ENCODE peak calls at places on chromosomes 5 and 9, in five cellular contexts. D is lower lobe of right lung, N is right atrium auricular region, B is endothelial cell, X is psoas muscle. U is an unnamed sample.

GRCh38 chr5:33994845-33995244 is 10.4 kb upstream of the SLC45A2 start:
- DNase-seq in D (no peak), X (no peak), N (no peak), B (no peak), U (no peak)

GRCh38 chr5:11851402-11851801 is 52.8 kb downstream of the CTNND2 start:
- DNase-seq in B (no peak), D (no peak), X (no peak), N (no peak), U (no peak)

GRCh38 chr5:132011561-132012384 is at the start of gene ACSL6:
- DNase-seq in N (no peak), B (peak), X (peak), D (peak), U (peak)

GRCh38 chr5:116652196-116652729 is 77.6 kb upstream of the SEMA6A start:
- DNase-seq in B (no peak), D (no peak), N (peak), X (peak), U (no peak)

GRCh38 chr9:134704499-134704898 is 62.9 kb downstream of the COL5A1 start:
- DNase-seq in D (no peak), X (peak), B (no peak), N (no peak), U (no peak)

GRCh38 chr9:15087031-15087417 is 176.8 kb upstream of the FREM1 start:
- DNase-seq in X (no peak), B (no peak), N (no peak), D (no peak), U (no peak)

GRCh38 chr5:137231535-137231934 is 267.6 kb downstream of the SPOCK1 start:
- DNase-seq in N (no peak), D (no peak), B (no peak), X (no peak), U (no peak)

GRCh38 chr9:5438301-5439162 is 807 bp upstream of the PLGRKT start:
- DNase-seq in B (no peak), N (no peak), D (no peak), X (no peak), U (no peak)

GRCh38 chr9:68775003-68775730 is 70.1 kb downstream of the PIP5K1B start:
- DNase-seq in X (peak), N (no peak), D (no peak), B (no peak), U (no peak)

GRCh38 chr5:133610489-133611356 is 1.6 kb downstream of the FSTL4 start:
- DNase-seq in D (peak), B (peak), N (no peak), X (peak), U (peak)
- TF ChIP-seq CTCF in D (peak), B (no peak), N (peak), X (peak), U (peak)

DNA sequence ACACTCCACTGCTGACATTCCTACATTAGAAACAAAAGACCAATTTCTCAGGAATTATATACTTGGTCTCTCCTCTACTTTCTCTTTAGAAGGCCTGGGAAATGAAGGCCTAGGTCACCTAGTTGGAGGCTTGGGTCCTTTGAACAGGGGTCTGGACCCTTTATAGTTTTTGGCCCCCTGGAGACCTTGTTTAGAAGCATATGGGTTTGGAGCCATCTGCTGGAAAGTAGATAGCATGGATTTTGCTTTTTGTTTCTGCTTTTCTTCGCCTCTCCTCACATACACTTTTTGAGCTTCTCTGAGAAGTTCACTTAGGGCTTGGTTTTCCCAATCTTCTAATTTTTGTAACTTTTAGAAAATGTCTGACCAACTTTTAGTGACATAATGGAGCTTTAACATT is 67.1 kb upstream of the CDK20 start:
- DNase-seq in D (no peak), X (no peak), N (no peak), B (no peak), U (no peak)
- TF ChIP-seq CTCF in D (peak), X (peak), N (no peak), B (no peak), U (peak)

GRCh38 chr9:38067611-38067891 is 1.5 kb downstream of the SHB start:
- DNase-seq in D (peak), N (no peak), X (peak), B (peak), U (no peak)

GRCh38 chr9:38065369-38066075 is 3.5 kb downstream of the SHB start:
- DNase-seq in B (no peak), X (no peak), N (no peak), D (no peak), U (no peak)

GRCh38 chr9:38066907-38067610 is 2.0 kb downstream of the SHB start:
- DNase-seq in N (no peak), D (peak), B (peak), X (peak), U (no peak)

GRCh38 chr9:38064842-38065368 is 4.1 kb downstream of the SHB start:
- DNase-seq in B (no peak), N (no peak), X (no peak), D (no peak), U (no peak)

GRCh38 chr9:38066167-38066906 is 2.7 kb downstream of the SHB start:
- DNase-seq in B (no peak), N (no peak), D (no peak), X (no peak), U (no peak)
- TF ChIP-seq CTCF in B (no peak), N (no peak), D (no peak), X (peak), U (peak)

DNA sequence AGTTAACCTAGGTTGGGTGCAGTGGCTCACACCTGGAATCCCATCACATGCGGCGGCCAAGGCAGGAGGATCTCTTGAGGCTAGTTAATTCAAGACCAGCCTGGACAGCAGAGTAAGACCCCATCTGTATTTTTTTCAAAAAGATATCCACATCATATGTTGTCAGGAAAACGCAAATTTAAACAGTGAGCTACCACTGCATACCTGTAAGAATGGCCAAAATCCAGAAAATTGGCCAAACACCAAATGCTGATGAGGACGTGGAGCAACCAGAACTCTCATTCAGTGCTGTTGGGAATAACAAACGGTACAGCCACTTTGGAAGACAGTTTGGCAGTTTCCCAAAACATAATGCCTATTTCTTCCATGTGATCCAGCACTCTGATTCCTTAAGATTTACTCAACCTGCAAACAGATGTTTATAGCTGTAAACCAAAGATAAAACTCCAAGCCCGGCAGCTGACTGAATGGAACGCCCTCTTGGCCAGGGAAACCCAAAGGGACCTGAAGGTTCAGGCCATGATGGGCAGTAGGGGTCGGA is 12.4 kb downstream of the CEL start:
- DNase-seq in B (no peak), D (no peak), X (no peak), N (no peak), U (no peak)
- TF ChIP-seq CTCF in B (no peak), D (no peak), X (no peak), N (no peak), U (no peak)

GRCh38 chr5:74943905-74944304 is 77.7 kb upstream of the FAM169A start:
- DNase-seq in B (no peak), D (no peak), X (no peak), N (no peak), U (no peak)
- TF ChIP-seq CTCF in B (no peak), D (no peak), X (no peak), N (no peak), U (peak)

GRCh38 chr5:90133941-90134340 is 275.6 kb downstream of the CETN3 start:
- DNase-seq in D (no peak), N (no peak), X (no peak), B (no peak), U (no peak)

GRCh38 chr5:90134892-90135291 is 274.7 kb downstream of the CETN3 start:
- DNase-seq in X (peak), N (peak), D (peak), B (no peak), U (no peak)

GRCh38 chr5:90136952-90137528 is 272.5 kb downstream of the CETN3 start:
- DNase-seq in B (no peak), X (peak), N (no peak), D (no peak), U (no peak)

GRCh38 chr5:90134381-90134780 is 275.2 kb downstream of the CETN3 start:
- DNase-seq in B (no peak), X (no peak), D (no peak), N (no peak), U (no peak)

GRCh38 chr5:90135979-90136378 is 273.6 kb downstream of the CETN3 start:
- DNase-seq in B (peak), N (no peak), X (peak), D (no peak), U (no peak)
- TF ChIP-seq CTCF in B (peak), N (no peak), X (no peak), D (no peak), U (peak)

DNA sequence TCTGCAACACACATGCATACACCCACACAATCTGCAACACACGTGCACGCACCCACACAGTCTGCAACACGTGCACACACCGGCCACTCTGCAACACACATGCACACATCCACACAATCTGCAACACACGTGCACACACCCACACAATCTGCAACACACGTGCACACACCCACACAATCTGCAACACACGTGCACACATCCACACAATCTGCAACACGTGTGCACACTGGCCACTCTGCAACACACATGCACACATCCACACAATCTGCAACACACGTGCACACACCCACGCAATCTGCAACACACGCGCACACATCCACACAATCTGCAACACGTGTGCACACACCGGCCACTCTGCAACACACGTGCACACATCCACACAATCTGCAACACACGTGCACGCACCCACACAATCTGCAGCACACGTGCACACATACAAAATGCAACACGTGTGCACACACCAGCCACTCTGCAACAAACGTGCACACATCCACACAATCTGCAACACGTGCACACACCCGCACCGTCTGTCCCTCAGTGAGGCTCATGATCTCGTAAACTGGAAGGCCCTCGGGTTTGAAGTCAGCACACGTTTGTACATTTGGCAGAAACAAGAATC is 18.4 kb downstream of the PLEKHG4B start:
- DNase-seq in B (no peak), N (no peak), X (no peak), D (no peak), U (no peak)
- TF ChIP-seq CTCF in B (no peak), N (no peak), X (no peak), D (no peak), U (no peak)

DNA sequence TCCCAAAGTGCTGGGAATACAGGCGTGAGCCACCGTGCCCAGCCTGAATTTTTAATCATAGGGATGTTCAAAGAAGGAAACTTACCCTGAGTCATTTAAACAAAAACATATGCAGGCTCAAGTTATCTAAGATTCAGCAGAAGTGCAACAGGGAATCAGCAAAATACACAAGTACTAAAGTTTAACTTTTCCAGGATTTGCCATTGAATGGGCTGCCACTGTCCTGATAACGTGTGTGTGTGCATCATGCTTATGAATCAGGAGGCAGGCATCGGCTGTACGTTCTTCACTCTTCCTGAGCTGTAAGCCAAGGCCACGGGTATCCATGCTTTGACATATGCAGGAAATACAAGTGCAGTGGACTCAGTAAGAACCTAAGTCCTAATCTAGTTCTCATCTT is 48.8 kb upstream of the FST start:
- DNase-seq in X (no peak), N (no peak), B (no peak), D (no peak), U (no peak)
- TF ChIP-seq CTCF in X (no peak), N (no peak), B (no peak), D (no peak), U (no peak)